ENCODE peak calls at places on chromosome 22, in five cellular contexts. W is upper lobe of right lung, A is tibial nerve, X is A549, S is RWPE2. V is an unnamed sample.

GRCh38 chr22:22159384-22159783 is 85.2 kb upstream of the VPREB1 start:
- DNase-seq in W (no peak), A (no peak), X (no peak), S (no peak), V (no peak)

GRCh38 chr22:17822087-17822486 is 47.8 kb upstream of the BID start:
- DNase-seq in W (no peak), A (no peak), X (no peak), S (no peak), V (no peak)

GRCh38 chr22:45757068-45757467 is 85.4 kb downstream of the ATXN10 start:
- DNase-seq in W (no peak), A (no peak), X (no peak), S (no peak), V (no peak)

GRCh38 chr22:28075260-28075981 is 156.4 kb upstream of the PITPNB start:
- DNase-seq in W (no peak), A (peak; percentile 22), X (peak; percentile 5), S (no peak), V (peak; percentile 63)

GRCh38 chr22:46849101-46849500 is 86.7 kb downstream of the TBC1D22A start:
- DNase-seq in W (no peak), A (no peak), X (no peak), S (no peak), V (no peak)

GRCh38 chr22:47303161-47303890 is 540.9 kb downstream of the TBC1D22A start:
- DNase-seq in W (no peak), A (no peak), X (no peak), S (no peak), V (no peak)

GRCh38 chr22:34038801-34039200 is 118.5 kb upstream of the LARGE1 start:
- DNase-seq in W (no peak), A (no peak), X (no peak), S (no peak), V (no peak)

GRCh38 chr22:38737302-38738060 is 18.3 kb downstream of the SUN2 start:
- DNase-seq in W (no peak), A (no peak), X (no peak), S (no peak), V (no peak)

GRCh38 chr22:23282089-23282501 is 101.8 kb downstream of the BCR start:
- DNase-seq in W (peak; percentile 94), A (peak; percentile 69), X (peak; percentile 35), S (peak; percentile 97), V (peak; percentile 89)

GRCh38 chr22:38831166-38831945 is 12.5 kb downstream of the NPTXR start:
- DNase-seq in W (peak; percentile 64), A (no peak), X (no peak), S (peak; percentile 49), V (peak; percentile 60)

GRCh38 chr22:50302564-50302963 is 4.9 kb downstream of the PLXNB2 start:
- DNase-seq in W (no peak), A (no peak), X (no peak), S (no peak), V (no peak)

GRCh38 chr22:27576815-27577564 is 224.6 kb downstream of the MN1 start:
- DNase-seq in W (no peak), A (no peak), X (no peak), S (no peak), V (no peak)

GRCh38 chr22:45640941-45641621 is 30.6 kb upstream of the ATXN10 start:
- DNase-seq in W (peak; percentile 62), A (no peak), X (no peak), S (no peak), V (no peak)

GRCh38 chr22:39133871-39134270 is 18.6 kb downstream of the CBX7 start:
- DNase-seq in W (no peak), A (no peak), X (no peak), S (no peak), V (no peak)

GRCh38 chr22:40023226-40023925 is 28.6 kb downstream of the FAM83F start:
- DNase-seq in W (no peak), A (no peak), X (no peak), S (no peak), V (no peak)

GRCh38 chr22:29668681-29669080 is 51.1 kb upstream of the CABP7 start:
- DNase-seq in W (no peak), A (no peak), X (no peak), S (no peak), V (no peak)

GRCh38 chr22:49365910-49366309 is 461.8 kb downstream of the BRD1 start:
- DNase-seq in W (peak; percentile 43), A (no peak), X (no peak), S (peak; percentile 26), V (no peak)

GRCh38 chr22:38193580-38193979 is 8.2 kb upstream of the MAFF start:
- DNase-seq in W (no peak), A (no peak), X (no peak), S (no peak), V (no peak)

GRCh38 chr22:46622081-46622521 is 1.9 kb downstream of the GRAMD4 start:
- DNase-seq in W (no peak), A (no peak), X (no peak), S (no peak), V (peak; percentile 48)

GRCh38 chr22:44722611-44723010 is 20.6 kb downstream of the PRR5 start:
- DNase-seq in W (no peak), A (no peak), X (no peak), S (no peak), V (no peak)

GRCh38 chr22:22030493-22031182 is 48.1 kb upstream of the TOP3B start:
- DNase-seq in W (no peak), A (no peak), X (peak; percentile 2), S (no peak), V (no peak)

GRCh38 chr22:23256138-23256932 is 76.0 kb downstream of the BCR start:
- DNase-seq in W (no peak), A (no peak), X (no peak), S (no peak), V (no peak)

GRCh38 chr22:23533328-23533762 is 46.7 kb downstream of the IGLL1 start:
- DNase-seq in W (peak; percentile 63), A (no peak), X (peak; percentile 50), S (peak; percentile 34), V (peak; percentile 19)

GRCh38 chr22:17198188-17199130 is 20.8 kb downstream of the ADA2 start:
- DNase-seq in W (no peak), A (no peak), X (no peak), S (no peak), V (no peak)

GRCh38 chr22:30017824-30018223 is 62.4 kb upstream of the HORMAD2 start:
- DNase-seq in W (no peak), A (no peak), X (no peak), S (no peak), V (no peak)

GRCh38 chr22:39454385-39454871 is 2.4 kb upstream of the MGAT3 start:
- DNase-seq in W (no peak), A (no peak), X (no peak), S (no peak), V (no peak)

GRCh38 chr22:21834869-21835268 is 32.6 kb downstream of the MAPK1 start:
- DNase-seq in W (no peak), A (no peak), X (no peak), S (no peak), V (no peak)

GRCh38 chr22:37560682-37561208 is 465 bp downstream of the CDC42EP1 start:
- DNase-seq in W (peak; percentile 85), A (no peak), X (no peak), S (no peak), V (no peak)

GRCh38 chr22:17171313-17172171 is 12.5 kb upstream of the HDHD5 start:
- DNase-seq in W (peak; percentile 97), A (peak; percentile 67), X (peak; percentile 77), S (peak; percentile 82), V (peak; percentile 83)

GRCh38 chr22:49590851-49591445 is 236.7 kb downstream of the BRD1 start:
- DNase-seq in W (peak; percentile 63), A (no peak), X (no peak), S (peak; percentile 42), V (no peak)

DNA sequence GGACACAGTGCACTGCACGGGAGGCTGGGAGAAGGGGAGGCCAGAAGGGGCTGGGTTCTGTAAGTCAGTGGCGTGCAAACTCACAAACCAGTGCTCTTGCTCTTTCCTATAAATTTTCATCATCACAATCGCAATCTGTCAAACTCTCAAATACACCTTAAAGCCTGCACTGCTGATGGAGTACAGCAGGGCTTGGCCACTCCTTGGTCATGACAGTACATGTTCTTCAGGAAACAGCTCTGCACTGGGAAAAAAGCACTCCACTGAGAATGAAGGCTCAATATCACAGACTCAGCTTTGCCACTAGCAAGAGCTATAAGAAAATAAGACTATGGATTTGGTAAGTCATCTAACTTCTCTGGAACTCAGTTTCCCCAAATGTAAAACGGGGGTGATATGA is 111.0 kb downstream of the RBFOX2 start:
- DNase-seq in W (no peak), A (no peak), X (no peak), S (no peak), V (no peak)
- H3K4me1 ChIP-seq in W (peaks cover 54% of the 10 kb centered on the region), A (peaks cover 90% of the 10 kb centered on the region), X (peaks cover 44% of the 10 kb centered on the region), S (peaks cover 42% of the 10 kb centered on the region), V (no peaks in the 10 kb centered on the region)

GRCh38 chr22:42833104-42833503 is 24.0 kb downstream of the ARFGAP3 start:
- DNase-seq in W (no peak), A (no peak), X (no peak), S (no peak), V (no peak)
- H3K4me1 ChIP-seq in W (no peaks in the 10 kb centered on the region), A (no peaks in the 10 kb centered on the region), X (no peaks in the 10 kb centered on the region), S (no peaks in the 10 kb centered on the region), V (no peaks in the 10 kb centered on the region)

GRCh38 chr22:35967046-35967397 is 61.6 kb downstream of the RBFOX2 start:
- DNase-seq in W (no peak), A (no peak), X (no peak), S (no peak), V (no peak)
- H3K4me1 ChIP-seq in W (peaks cover 18% of the 10 kb centered on the region), A (peaks cover 48% of the 10 kb centered on the region), X (peaks cover 14% of the 10 kb centered on the region), S (no peaks in the 10 kb centered on the region), V (peaks cover 62% of the 10 kb centered on the region)

GRCh38 chr22:20657963-20658362 is 116.0 kb upstream of the SERPIND1 start:
- DNase-seq in W (no peak), A (no peak), X (no peak), S (no peak), V (no peak)
- H3K4me1 ChIP-seq in W (no peaks in the 10 kb centered on the region), A (no peaks in the 10 kb centered on the region), X (no peaks in the 10 kb centered on the region), S (no peaks in the 10 kb centered on the region), V (no peaks in the 10 kb centered on the region)

GRCh38 chr22:41367039-41367679 is 14.6 kb upstream of the TEF start:
- DNase-seq in W (peak; percentile 99), A (peak; percentile 96), X (peak; percentile 38), S (peak; percentile 90), V (peak; percentile 99)
- H3K4me1 ChIP-seq in W (peaks cover 12% of the 10 kb centered on the region), A (peaks cover 63% of the 10 kb centered on the region), X (peaks cover 8% of the 10 kb centered on the region), S (peaks cover 4% of the 10 kb centered on the region), V (peaks cover 31% of the 10 kb centered on the region)

GRCh38 chr22:31289335-31289734 is 3.0 kb downstream of the PIK3IP1 start:
- DNase-seq in W (no peak), A (no peak), X (no peak), S (no peak), V (no peak)
- H3K4me1 ChIP-seq in W (peaks cover 62% of the 10 kb centered on the region), A (peaks cover 78% of the 10 kb centered on the region), X (peaks cover 17% of the 10 kb centered on the region), S (peaks cover 6% of the 10 kb centered on the region), V (peaks cover 49% of the 10 kb centered on the region)

GRCh38 chr22:42920101-42920820 is 63.2 kb upstream of the ARFGAP3 start:
- DNase-seq in W (peak; percentile 32), A (no peak), X (no peak), S (no peak), V (no peak)
- H3K4me1 ChIP-seq in W (peaks cover 45% of the 10 kb centered on the region), A (peaks cover 30% of the 10 kb centered on the region), X (peaks cover 74% of the 10 kb centered on the region), S (peaks cover 41% of the 10 kb centered on the region), V (peaks cover 42% of the 10 kb centered on the region)

GRCh38 chr22:24548812-24549211 is 6.1 kb downstream of the GUCD1 start:
- DNase-seq in W (no peak), A (no peak), X (no peak), S (no peak), V (no peak)
- H3K4me1 ChIP-seq in W (peaks cover 31% of the 10 kb centered on the region), A (peaks cover 55% of the 10 kb centered on the region), X (peaks cover 42% of the 10 kb centered on the region), S (no peaks in the 10 kb centered on the region), V (no peaks in the 10 kb centered on the region)

V was measured in tibial artery.